ENCODE peak calls at places on chromosome 9, in five cellular contexts. Z is GM12878, P is SK-N-SH, A is HepG2, H is K562. M is an unnamed sample.

GRCh38 chr9:128995791-128996190 is 32.3 kb downstream of the SH3GLB2 start:
- DNase-seq in A (no peak), H (no peak), Z (no peak), P (no peak), M (no peak)

GRCh38 chr9:962023-962422 is 14.4 kb upstream of the DMRT3 start:
- DNase-seq in A (no peak), Z (no peak), H (no peak), P (no peak), M (no peak)

GRCh38 chr9:7907636-7908195 is 108.1 kb upstream of the DMAC1 start:
- DNase-seq in Z (no peak), H (no peak), P (no peak), A (no peak), M (no peak)

GRCh38 chr9:2174911-2175310 is 159.8 kb downstream of the SMARCA2 start:
- DNase-seq in A (no peak), P (no peak), Z (no peak), H (no peak), M (no peak)

GRCh38 chr9:107740088-107740980 is 250.8 kb upstream of the KLF4 start:
- DNase-seq in A (no peak), P (no peak), H (no peak), Z (no peak), M (no peak)

GRCh38 chr9:88746744-88747398 is 211.9 kb downstream of the NXNL2 start:
- DNase-seq in Z (no peak), P (no peak), A (no peak), H (no peak), M (no peak)

GRCh38 chr9:2043881-2044462 is 28.8 kb downstream of the SMARCA2 start:
- DNase-seq in P (no peak), Z (no peak), A (no peak), H (no peak), M (no peak)

GRCh38 chr9:96483197-96483596 is 33.2 kb downstream of the HABP4 start:
- DNase-seq in Z (no peak), A (no peak), P (no peak), H (no peak), M (no peak)

GRCh38 chr9:108837530-108837929 is 18.3 kb downstream of the ACTL7B start:
- DNase-seq in A (no peak), H (no peak), P (no peak), Z (no peak), M (no peak)

GRCh38 chr9:105007143-105007542 is 79.2 kb upstream of the ABCA1 start:
- DNase-seq in A (no peak), P (no peak), Z (no peak), H (no peak), M (no peak)

GRCh38 chr9:131530546-131530929 is 525 bp downstream of the UCK1 start:
- DNase-seq in H (peak), Z (no peak), P (peak), A (peak), M (peak)
- TF ChIP-seq RAD21 in H (no peak), Z (peak), P (peak), A (no peak), M (no peak)

GRCh38 chr9:127987103-127987614 is 6.4 kb upstream of the EEIG1 start:
- DNase-seq in Z (no peak), P (no peak), H (no peak), A (peak), M (no peak)
- TF ChIP-seq GABPA in Z (no peak), P (no peak), H (no peak), A (no peak), M (no peak)

DNA sequence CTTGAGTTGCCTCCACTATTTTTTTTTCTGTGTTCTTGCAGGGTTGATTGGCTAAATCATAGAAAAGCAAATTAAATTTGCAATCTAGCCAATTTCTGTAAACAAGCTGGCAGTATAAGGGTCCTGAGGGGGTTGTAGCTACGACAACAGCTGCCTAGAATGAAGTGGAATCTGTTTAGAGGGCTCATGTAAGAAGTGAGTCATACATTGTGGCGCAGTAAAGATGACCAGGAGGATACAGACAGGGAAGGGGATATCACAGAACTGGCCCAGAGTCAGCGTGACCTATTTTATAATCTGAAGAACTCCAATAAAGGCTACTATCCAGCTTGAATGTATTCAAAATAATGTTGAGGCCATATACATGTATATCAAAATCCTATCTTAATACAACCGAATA is 82.3 kb upstream of the TLE1 start:
- DNase-seq in Z (no peak), H (no peak), P (peak), A (no peak), M (no peak)
- TF ChIP-seq RAD21 in Z (no peak), H (no peak), P (no peak), A (no peak), M (no peak)

GRCh38 chr9:92463989-92464388 is 18.3 kb downstream of the ASPN start:
- DNase-seq in Z (no peak), P (no peak), A (no peak), H (no peak), M (no peak)
- TF ChIP-seq GABPA in Z (no peak), P (no peak), A (no peak), H (no peak), M (no peak)

GRCh38 chr9:92245005-92245797 is 48.3 kb downstream of the IARS1 start:
- DNase-seq in H (no peak), Z (no peak), P (no peak), A (no peak), M (no peak)
- TF ChIP-seq RAD21 in H (no peak), Z (no peak), P (no peak), A (no peak), M (no peak)

GRCh38 chr9:133973791-133974630 is 18.1 kb downstream of the VAV2 start:
- DNase-seq in Z (no peak), P (peak), H (no peak), A (peak), M (no peak)
- TF ChIP-seq GABPA in Z (no peak), P (no peak), H (no peak), A (peak), M (no peak)

GRCh38 chr9:135010921-135011320 is 76.5 kb upstream of the OLFM1 start:
- DNase-seq in P (no peak), H (no peak), A (no peak), Z (no peak), M (no peak)
- TF ChIP-seq RAD21 in P (no peak), H (no peak), A (no peak), Z (no peak), M (no peak)